ENCODE peak calls at places on chromosomes 4 and X, in eight cellular contexts. W is pancreas, F is choroid plexus epithelial cell, U is lower lobe of right lung, G is cardiac muscle cell, B is RWPE2, T is cardiac fibroblast, I is astrocyte of the hippocampus. Y is an unnamed sample.

GRCh38 chr4:152500798-152501434 is 35.0 kb downstream of the FBXW7 start:
- DNase-seq in W (no peak), F (peak; percentile 97), U (no peak), G (peak; percentile 86), B (no peak), T (peak; percentile 96), I (peak; percentile 90), Y (peak; percentile 87)

GRCh38 chrX:7083468-7084396 is 63.8 kb upstream of the STS start:
- DNase-seq in W (no peak), F (peak; percentile 92), U (no peak), G (no peak), B (peak; percentile 63), T (peak; percentile 89), I (peak; percentile 95), Y (peak; percentile 91)

GRCh38 chr4:63717384-63717783 is 691.9 kb downstream of the TECRL start:
- DNase-seq in W (no peak), F (peak; percentile 5), U (no peak), G (peak; percentile 11), B (no peak), T (peak; percentile 15), I (peak; percentile 26), Y (peak; percentile 5)

GRCh38 chr4:173527103-173527876 is 2.7 kb downstream of the HAND2 start:
- DNase-seq in W (no peak), F (no peak), U (no peak), G (peak; percentile 55), B (no peak), T (peak; percentile 61), I (no peak), Y (peak; percentile 66)

GRCh38 chr4:150363721-150364688 is 217.9 kb upstream of the MAB21L2 start:
- DNase-seq in W (no peak), F (peak; percentile 43), U (no peak), G (no peak), B (no peak), T (no peak), I (peak; percentile 46), Y (no peak)

GRCh38 chr4:186472948-186473347 is 82.4 kb downstream of the MTNR1A start:
- DNase-seq in W (no peak), F (peak; percentile 59), U (no peak), G (peak; percentile 34), B (no peak), T (peak; percentile 62), I (peak; percentile 54), Y (peak; percentile 33)

GRCh38 chrX:41723821-41724220 is at the start of gene GPR82:
- DNase-seq in W (no peak), F (no peak), U (no peak), G (no peak), B (no peak), T (no peak), I (no peak), Y (no peak)

GRCh38 chr4:184471872-184472539 is 2.3 kb downstream of the IRF2 start:
- DNase-seq in W (no peak), F (peak; percentile 33), U (no peak), G (no peak), B (no peak), T (no peak), I (no peak), Y (peak; percentile 50)

GRCh38 chrX:73577368-73577767 is 14.4 kb downstream of the CHIC1 start:
- DNase-seq in W (no peak), F (peak; percentile 78), U (no peak), G (no peak), B (no peak), T (peak; percentile 91), I (peak; percentile 81), Y (peak; percentile 79)

GRCh38 chr4:38174811-38175210 is 214.6 kb downstream of the PTTG2 start:
- DNase-seq in W (no peak), F (peak; percentile 45), U (no peak), G (no peak), B (no peak), T (peak; percentile 43), I (no peak), Y (no peak)